ENCODE peak calls at places on chromosomes 5 and 9, in eight cellular contexts. P, Y, Z, U, C, B, T and F are unnamed samples.

GRCh38 chr9:113999256-114000062 is 78.6 kb downstream of the AMBP start:
- DNase-seq in P (peak; percentile 32), Y (peak; percentile 42), Z (no peak), U (peak; percentile 32), C (no peak), B (no peak), T (no peak), F (no peak)

GRCh38 chr5:128537306-128537998 is 593 bp downstream of the FBN2 start:
- DNase-seq in P (peak; percentile 64), Y (peak; percentile 66), Z (peak; percentile 73), U (no peak), C (no peak), B (peak; percentile 80), T (peak; percentile 31), F (no peak)

GRCh38 chr5:9545959-9546851 is at the start of gene SEMA5A:
- DNase-seq in P (peak; percentile 70), Y (peak; percentile 42), Z (peak; percentile 90), U (peak; percentile 82), C (peak; percentile 21), B (peak; percentile 79), T (peak; percentile 71), F (no peak)

GRCh38 chr9:133347515-133347984 is 381 bp downstream of the MED22 start:
- DNase-seq in P (peak; percentile 30), Y (no peak), Z (peak; percentile 81), U (no peak), C (peak; percentile 61), B (peak; percentile 88), T (peak; percentile 50), F (no peak)

GRCh38 chr5:110105692-110106091 is 416.0 kb downstream of the MAN2A1 start:
- DNase-seq in P (peak; percentile 41), Y (peak; percentile 65), Z (no peak), U (no peak), C (no peak), B (no peak), T (no peak), F (peak; percentile 63)

GRCh38 chr5:36374275-36374862 is 72.7 kb upstream of the RANBP3L start:
- DNase-seq in P (peak; percentile 96), Y (peak; percentile 93), Z (no peak), U (no peak), C (no peak), B (no peak), T (peak; percentile 34), F (no peak)

GRCh38 chr5:33824516-33825195 is 67.1 kb downstream of the ADAMTS12 start:
- DNase-seq in P (peak; percentile 96), Y (peak; percentile 76), Z (no peak), U (peak; percentile 47), C (no peak), B (no peak), T (no peak), F (no peak)

GRCh38 chr9:121556580-121556979 is 56.9 kb upstream of the GGTA1 start:
- DNase-seq in P (peak; percentile 99), Y (peak; percentile 96), Z (no peak), U (no peak), C (no peak), B (no peak), T (peak; percentile 41), F (peak; percentile 97)

GRCh38 chr5:159945359-159945758 is 29.1 kb downstream of the ADRA1B start:
- DNase-seq in P (no peak), Y (no peak), Z (no peak), U (no peak), C (no peak), B (no peak), T (no peak), F (no peak)

GRCh38 chr5:129099184-129099570 is 4.6 kb downstream of the ISOC1 start:
- DNase-seq in P (no peak), Y (no peak), Z (no peak), U (no peak), C (no peak), B (no peak), T (no peak), F (no peak)

GRCh38 chr9:110830495-110830894 is 161.9 kb downstream of the MUSK start:
- DNase-seq in P (no peak), Y (no peak), Z (no peak), U (no peak), C (no peak), B (no peak), T (no peak), F (no peak)

GRCh38 chr5:83964235-83964634 is 243.6 kb upstream of the HAPLN1 start:
- DNase-seq in P (peak; percentile 15), Y (no peak), Z (no peak), U (no peak), C (no peak), B (no peak), T (no peak), F (no peak)

GRCh38 chr5:6158974-6159863 is 219.1 kb downstream of the MED10 start:
- DNase-seq in P (peak; percentile 68), Y (peak; percentile 100), Z (no peak), U (no peak), C (no peak), B (no peak), T (no peak), F (no peak)

GRCh38 chr5:4207456-4207855 is 611.8 kb downstream of the IRX1 start:
- DNase-seq in P (no peak), Y (no peak), Z (peak; percentile 52), U (no peak), C (no peak), B (no peak), T (no peak), F (no peak)

GRCh38 chr9:38059233-38059936 is 9.6 kb downstream of the SHB start:
- DNase-seq in P (peak; percentile 80), Y (peak; percentile 50), Z (no peak), U (no peak), C (no peak), B (peak; percentile 39), T (no peak), F (no peak)

GRCh38 chr9:22169243-22169642 is 160.1 kb upstream of the CDKN2B start:
- DNase-seq in P (peak; percentile 45), Y (peak; percentile 90), Z (no peak), U (no peak), C (no peak), B (no peak), T (no peak), F (no peak)

GRCh38 chr5:147509041-147509709 is 693 bp downstream of the DPYSL3 start:
- DNase-seq in P (peak; percentile 25), Y (peak; percentile 33), Z (peak; percentile 51), U (no peak), C (no peak), B (peak; percentile 75), T (peak; percentile 35), F (no peak)

GRCh38 chr9:127803507-127804352 is 1.0 kb downstream of the FPGS start:
- DNase-seq in P (peak; percentile 35), Y (peak; percentile 39), Z (no peak), U (no peak), C (no peak), B (no peak), T (no peak), F (no peak)

GRCh38 chr5:107577551-107577950 is 93.2 kb downstream of the EFNA5 start:
- DNase-seq in P (no peak), Y (no peak), Z (peak; percentile 80), U (no peak), C (no peak), B (no peak), T (no peak), F (no peak)
- H3K4me3 ChIP-seq in P (no peak overlapping the region), Y (no peak overlapping the region), Z (peak overlapping the region; percentile 16), U (no peak overlapping the region), C (no peak overlapping the region), B (no peak overlapping the region), T (no peak overlapping the region), F (no peak overlapping the region)

GRCh38 chr5:73985145-73985544 is 359.1 kb downstream of the ARHGEF28 start:
- DNase-seq in P (peak; percentile 45), Y (peak; percentile 41), Z (peak; percentile 40), U (no peak), C (no peak), B (no peak), T (no peak), F (no peak)
- TF ChIP-seq CTCF in P (peak; percentile 8), Y (peak; percentile 45), Z (peak; percentile 61), U (no peak), C (no peak), B (no peak), T (peak; percentile 35), F (peak; percentile 67)

DNA sequence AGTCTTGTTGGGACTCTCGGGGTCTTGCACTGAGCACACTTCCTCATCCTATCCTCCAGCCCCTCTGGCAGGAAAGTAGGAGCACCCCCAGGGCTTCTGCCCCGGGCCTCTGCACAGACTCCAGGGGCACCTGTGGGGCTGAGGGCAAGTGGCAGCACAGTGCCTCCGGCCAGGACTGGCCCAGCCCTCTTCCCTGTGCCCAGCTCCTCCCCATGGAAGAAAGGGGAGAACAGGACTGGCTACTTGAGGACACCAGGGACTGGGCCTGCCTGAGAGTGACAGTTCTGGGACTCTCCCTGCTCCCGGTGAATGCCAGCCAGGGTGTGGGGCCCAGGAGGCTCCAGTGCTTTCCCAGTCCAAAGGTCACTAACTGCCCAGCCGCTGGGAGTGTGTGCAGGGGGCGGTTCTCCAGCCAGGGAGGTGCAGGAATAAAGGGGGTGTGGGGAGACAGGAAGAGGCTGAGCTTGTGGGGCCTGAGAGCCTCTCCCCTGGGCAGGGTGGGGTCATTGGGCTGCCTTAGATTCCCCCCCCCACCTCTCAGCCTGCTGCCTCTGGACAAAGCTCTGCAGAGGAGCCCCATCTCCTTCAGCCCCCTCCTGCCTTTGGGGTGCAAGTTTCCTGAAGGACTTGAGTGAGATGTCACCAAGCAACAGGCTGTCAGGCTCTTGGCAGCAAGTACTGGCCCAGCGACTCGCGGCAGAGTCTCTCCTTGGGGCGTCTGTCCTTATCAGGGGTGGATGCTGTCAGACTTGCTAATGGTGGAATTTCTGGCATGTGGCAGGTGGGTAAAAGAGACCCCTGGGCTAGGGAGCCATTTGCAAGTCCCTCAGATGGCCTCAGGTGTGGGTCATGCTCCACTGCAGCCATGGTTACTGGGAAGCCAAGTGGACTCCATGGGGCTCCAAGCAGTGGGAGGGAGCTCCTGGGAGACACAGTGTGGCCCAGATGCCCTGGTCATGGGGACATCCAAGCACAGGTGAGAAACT is 19.1 kb upstream of the JADE2 start:
- DNase-seq in P (no peak), Y (no peak), Z (peak; percentile 51), U (peak; percentile 93), C (no peak), B (peak; percentile 74), T (peak; percentile 71), F (no peak)
- H3K4me3 ChIP-seq in P (no peak overlapping the region), Y (no peak overlapping the region), Z (no peak overlapping the region), U (peak overlapping the region; percentile 27), C (no peak overlapping the region), B (no peak overlapping the region), T (no peak overlapping the region), F (no peak overlapping the region)

GRCh38 chr5:142722896-142723295 is 37.0 kb upstream of the FGF1 start:
- DNase-seq in P (no peak), Y (no peak), Z (peak; percentile 15), U (no peak), C (no peak), B (no peak), T (no peak), F (no peak)

GRCh38 chr5:142719836-142720330 is 34.0 kb upstream of the FGF1 start:
- DNase-seq in P (no peak), Y (no peak), Z (no peak), U (no peak), C (no peak), B (no peak), T (no peak), F (no peak)

GRCh38 chr5:142717582-142718215 is 31.8 kb upstream of the FGF1 start:
- DNase-seq in P (peak; percentile 52), Y (peak; percentile 75), Z (peak; percentile 52), U (no peak), C (no peak), B (no peak), T (no peak), F (no peak)

GRCh38 chr5:142722146-142722545 is 36.3 kb upstream of the FGF1 start:
- DNase-seq in P (peak; percentile 60), Y (peak; percentile 20), Z (no peak), U (no peak), C (no peak), B (no peak), T (no peak), F (no peak)

GRCh38 chr5:142720561-142721275 is 34.8 kb upstream of the FGF1 start:
- DNase-seq in P (peak; percentile 49), Y (no peak), Z (no peak), U (peak; percentile 75), C (no peak), B (no peak), T (no peak), F (no peak)
- TF ChIP-seq CTCF in P (no peak), Y (no peak), Z (no peak), U (no peak), C (no peak), B (no peak), T (no peak), F (no peak)